ENCODE peak calls at places on chromosomes 1 and 21, in four cellular contexts. One of them, this sample, is unnamed.

GRCh38 chr1:246682231-246682895 is 41.8 kb upstream of the SCCPDH start:
- DNase-seq in endodermal cell: no peak
- DNase-seq in CD8-positive, alpha-beta T cell: no peak
- DNase-seq in HCT116: no peak
- DNase-seq in this sample: no peak

GRCh38 chr1:222634180-222635013 is 16.5 kb downstream of the MIA3 start:
- DNase-seq in endodermal cell: peak
- DNase-seq in CD8-positive, alpha-beta T cell: peak
- DNase-seq in HCT116: peak
- DNase-seq in this sample: peak

GRCh38 chr1:25758466-25759070 is 41.4 kb upstream of the SELENON start:
- DNase-seq in endodermal cell: no peak
- DNase-seq in HCT116: no peak
- DNase-seq in CD8-positive, alpha-beta T cell: no peak
- DNase-seq in this sample: no peak

GRCh38 chr1:173405758-173406344 is 71.3 kb upstream of the PRDX6 start:
- DNase-seq in CD8-positive, alpha-beta T cell: no peak
- DNase-seq in endodermal cell: no peak
- DNase-seq in HCT116: no peak
- DNase-seq in this sample: no peak

GRCh38 chr1:248622491-248623106 is 12.3 kb downstream of the OR2T11 start:
- DNase-seq in CD8-positive, alpha-beta T cell: no peak
- DNase-seq in HCT116: peak
- DNase-seq in endodermal cell: no peak
- DNase-seq in this sample: no peak

GRCh38 chr1:57101171-57101570 is 135.4 kb upstream of the C8B start:
- DNase-seq in CD8-positive, alpha-beta T cell: no peak
- DNase-seq in endodermal cell: no peak
- DNase-seq in HCT116: no peak
- DNase-seq in this sample: no peak

GRCh38 chr21:17554619-17555472 is 42.0 kb downstream of the CXADR start:
- DNase-seq in HCT116: no peak
- DNase-seq in CD8-positive, alpha-beta T cell: no peak
- DNase-seq in endodermal cell: no peak
- DNase-seq in this sample: no peak

GRCh38 chr1:7218210-7218832 is 433.1 kb downstream of the CAMTA1 start:
- DNase-seq in CD8-positive, alpha-beta T cell: peak
- DNase-seq in endodermal cell: peak
- DNase-seq in HCT116: peak
- DNase-seq in this sample: no peak

GRCh38 chr1:31689821-31690220 is 14.0 kb downstream of the COL16A1 start:
- DNase-seq in CD8-positive, alpha-beta T cell: no peak
- DNase-seq in endodermal cell: no peak
- DNase-seq in HCT116: peak
- DNase-seq in this sample: no peak

GRCh38 chr1:18155881-18156385 is 48.3 kb downstream of the IGSF21 start:
- DNase-seq in CD8-positive, alpha-beta T cell: no peak
- DNase-seq in HCT116: no peak
- DNase-seq in endodermal cell: no peak
- DNase-seq in this sample: no peak

GRCh38 chr1:181134543-181135461 is 46.3 kb downstream of the IER5 start:
- DNase-seq in endodermal cell: no peak
- DNase-seq in CD8-positive, alpha-beta T cell: no peak
- DNase-seq in HCT116: no peak
- DNase-seq in this sample: no peak

GRCh38 chr1:181133969-181134418 is 45.5 kb downstream of the IER5 start:
- DNase-seq in HCT116: no peak
- DNase-seq in endodermal cell: no peak
- DNase-seq in CD8-positive, alpha-beta T cell: no peak
- DNase-seq in this sample: no peak

GRCh38 chr1:181135815-181136737 is 47.6 kb downstream of the IER5 start:
- DNase-seq in endodermal cell: no peak
- DNase-seq in HCT116: no peak
- DNase-seq in CD8-positive, alpha-beta T cell: no peak
- DNase-seq in this sample: no peak

GRCh38 chr1:181136738-181137122 is 48.2 kb downstream of the IER5 start:
- DNase-seq in CD8-positive, alpha-beta T cell: no peak
- DNase-seq in endodermal cell: no peak
- DNase-seq in HCT116: no peak
- DNase-seq in this sample: no peak

DNA sequence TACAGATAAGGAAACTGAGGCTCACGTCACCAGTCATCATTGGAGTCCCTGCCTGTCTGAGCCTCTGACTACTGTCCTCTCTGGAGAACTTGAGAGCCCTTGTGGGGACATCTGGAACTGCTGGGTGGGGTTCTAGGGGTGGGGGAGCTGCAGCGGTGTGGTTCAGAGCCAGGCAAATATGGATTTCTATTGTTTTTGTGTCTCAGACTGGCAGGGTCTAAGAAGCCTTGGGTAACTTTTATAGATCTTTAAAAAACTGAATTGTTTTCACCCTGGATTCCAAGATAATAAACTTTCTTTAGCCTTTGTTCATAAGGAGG is 46.9 kb downstream of the IER5 start:
- DNase-seq in HCT116: no peak
- DNase-seq in endodermal cell: no peak
- DNase-seq in CD8-positive, alpha-beta T cell: no peak
- DNase-seq in this sample: no peak
- TF ChIP-seq CTCF in HCT116: peak
- TF ChIP-seq CTCF in endodermal cell: peak
- TF ChIP-seq CTCF in CD8-positive, alpha-beta T cell: peak
- TF ChIP-seq CTCF in this sample: peak

DNA sequence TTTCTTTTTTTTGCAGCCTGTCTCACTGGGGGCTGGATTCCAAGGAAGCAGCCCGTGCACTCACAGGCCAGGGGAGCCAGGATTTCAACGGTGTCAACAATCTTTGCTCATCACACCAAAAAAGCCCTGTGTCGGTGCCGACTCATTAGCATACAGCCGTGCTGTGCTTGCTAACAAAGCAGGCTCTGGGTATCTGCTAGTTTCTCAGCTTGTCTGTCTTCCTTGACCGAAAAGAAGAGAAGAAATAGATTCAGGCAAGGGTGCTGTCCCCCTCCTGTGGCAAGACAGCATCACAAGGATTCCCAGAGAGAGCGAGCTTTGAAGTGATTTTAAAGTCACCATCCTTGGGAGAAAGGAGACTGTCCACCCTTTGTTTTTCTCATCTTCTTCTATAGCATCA is 214.7 kb downstream of the SDCCAG8 start:
- DNase-seq in endodermal cell: peak
- DNase-seq in HCT116: no peak
- DNase-seq in CD8-positive, alpha-beta T cell: no peak
- DNase-seq in this sample: no peak
- TF ChIP-seq CTCF in endodermal cell: peak
- TF ChIP-seq CTCF in HCT116: no peak
- TF ChIP-seq CTCF in CD8-positive, alpha-beta T cell: no peak
- TF ChIP-seq CTCF in this sample: no peak

GRCh38 chr1:68321084-68321685 is 88.9 kb upstream of the WLS start:
- DNase-seq in endodermal cell: peak
- DNase-seq in HCT116: no peak
- DNase-seq in CD8-positive, alpha-beta T cell: no peak
- DNase-seq in this sample: peak
- TF ChIP-seq CTCF in endodermal cell: peak
- TF ChIP-seq CTCF in HCT116: peak
- TF ChIP-seq CTCF in CD8-positive, alpha-beta T cell: no peak
- TF ChIP-seq CTCF in this sample: peak

GRCh38 chr1:62515055-62515454 is 78.2 kb downstream of the USP1 start:
- DNase-seq in CD8-positive, alpha-beta T cell: no peak
- DNase-seq in endodermal cell: no peak
- DNase-seq in HCT116: no peak
- DNase-seq in this sample: no peak
- TF ChIP-seq CTCF in CD8-positive, alpha-beta T cell: no peak
- TF ChIP-seq CTCF in endodermal cell: no peak
- TF ChIP-seq CTCF in HCT116: no peak
- TF ChIP-seq CTCF in this sample: no peak

GRCh38 chr1:39673215-39673614 is 1.3 kb upstream of the NT5C1A start:
- DNase-seq in endodermal cell: no peak
- DNase-seq in CD8-positive, alpha-beta T cell: no peak
- DNase-seq in HCT116: no peak
- DNase-seq in this sample: no peak

GRCh38 chr1:39671433-39671792 is 494 bp downstream of the NT5C1A start:
- DNase-seq in endodermal cell: peak
- DNase-seq in HCT116: no peak
- DNase-seq in CD8-positive, alpha-beta T cell: no peak
- DNase-seq in this sample: no peak

GRCh38 chr1:39671793-39672550 is at the start of gene NT5C1A:
- DNase-seq in CD8-positive, alpha-beta T cell: no peak
- DNase-seq in HCT116: no peak
- DNase-seq in endodermal cell: peak
- DNase-seq in this sample: no peak

GRCh38 chr1:39670689-39671088 is 1.2 kb downstream of the NT5C1A start:
- DNase-seq in endodermal cell: no peak
- DNase-seq in CD8-positive, alpha-beta T cell: no peak
- DNase-seq in HCT116: no peak
- DNase-seq in this sample: no peak

DNA sequence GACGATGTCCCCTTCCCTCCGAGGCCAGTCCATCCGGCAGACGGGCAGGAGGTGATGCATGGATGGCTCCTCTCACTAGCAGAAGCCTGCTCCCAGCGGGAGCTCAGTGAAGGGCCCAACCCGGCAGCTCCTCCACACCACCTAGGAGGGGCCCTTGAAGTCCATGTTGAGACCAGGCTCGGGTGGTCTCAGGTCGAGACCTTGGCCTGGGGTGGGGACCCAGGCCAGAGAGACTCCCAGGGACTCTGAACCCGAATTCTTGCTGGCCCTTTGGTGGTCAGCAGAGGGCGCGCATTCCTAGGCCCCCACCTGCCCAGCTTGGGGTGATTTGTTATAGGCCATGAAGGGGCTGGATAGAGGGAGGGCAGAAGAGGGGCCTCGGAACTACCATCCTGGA is 642 bp upstream of the NT5C1A start:
- DNase-seq in endodermal cell: peak
- DNase-seq in CD8-positive, alpha-beta T cell: peak
- DNase-seq in HCT116: no peak
- DNase-seq in this sample: no peak
- TF ChIP-seq CTCF in endodermal cell: peak
- TF ChIP-seq CTCF in CD8-positive, alpha-beta T cell: peak
- TF ChIP-seq CTCF in HCT116: peak
- TF ChIP-seq CTCF in this sample: peak

GRCh38 chr1:225415307-225415706 is 12.5 kb downstream of the LBR start:
- DNase-seq in CD8-positive, alpha-beta T cell: no peak
- DNase-seq in HCT116: no peak
- DNase-seq in endodermal cell: no peak
- DNase-seq in this sample: no peak
- TF ChIP-seq CTCF in CD8-positive, alpha-beta T cell: no peak
- TF ChIP-seq CTCF in HCT116: no peak
- TF ChIP-seq CTCF in endodermal cell: peak
- TF ChIP-seq CTCF in this sample: peak

GRCh38 chr1:110047463-110047862 is 13.0 kb downstream of the STRIP1 start:
- DNase-seq in HCT116: no peak
- DNase-seq in CD8-positive, alpha-beta T cell: no peak
- DNase-seq in endodermal cell: no peak
- DNase-seq in this sample: no peak
- TF ChIP-seq CTCF in HCT116: peak
- TF ChIP-seq CTCF in CD8-positive, alpha-beta T cell: no peak
- TF ChIP-seq CTCF in endodermal cell: peak
- TF ChIP-seq CTCF in this sample: no peak

GRCh38 chr1:38840281-38840680 is 19.3 kb downstream of the RRAGC start:
- DNase-seq in CD8-positive, alpha-beta T cell: no peak
- DNase-seq in HCT116: no peak
- DNase-seq in endodermal cell: no peak
- DNase-seq in this sample: no peak

GRCh38 chr1:38848069-38848468 is 11.5 kb downstream of the RRAGC start:
- DNase-seq in HCT116: no peak
- DNase-seq in CD8-positive, alpha-beta T cell: no peak
- DNase-seq in endodermal cell: no peak
- DNase-seq in this sample: no peak

GRCh38 chr1:38846210-38846609 is 13.4 kb downstream of the RRAGC start:
- DNase-seq in CD8-positive, alpha-beta T cell: no peak
- DNase-seq in HCT116: no peak
- DNase-seq in endodermal cell: no peak
- DNase-seq in this sample: no peak
- TF ChIP-seq CTCF in CD8-positive, alpha-beta T cell: no peak
- TF ChIP-seq CTCF in HCT116: peak
- TF ChIP-seq CTCF in endodermal cell: no peak
- TF ChIP-seq CTCF in this sample: no peak

GRCh38 chr1:195804547-195804946 is 803.7 kb downstream of the KCNT2 start:
- DNase-seq in endodermal cell: no peak
- DNase-seq in HCT116: no peak
- DNase-seq in CD8-positive, alpha-beta T cell: no peak
- DNase-seq in this sample: no peak
- TF ChIP-seq CTCF in endodermal cell: no peak
- TF ChIP-seq CTCF in HCT116: peak
- TF ChIP-seq CTCF in CD8-positive, alpha-beta T cell: no peak
- TF ChIP-seq CTCF in this sample: no peak